ENCODE peak calls at places on chromosomes 2 and 18, in six cellular contexts. One of them, this sample, is unnamed.

GRCh38 chr2:222869252-222869560 is 8.4 kb downstream of the ACSL3 start:
- DNase-seq in HepG2: no peak
- DNase-seq in GM12891: no peak
- DNase-seq in K562: no peak
- DNase-seq in GM12878: no peak
- DNase-seq in H1: no peak
- DNase-seq in this sample: no peak

GRCh38 chr2:72915076-72915906 is 2.0 kb upstream of the EMX1 start:
- DNase-seq in HepG2: no peak
- DNase-seq in GM12891: no peak
- DNase-seq in K562: no peak
- DNase-seq in GM12878: no peak
- DNase-seq in H1: no peak
- DNase-seq in this sample: no peak

GRCh38 chr2:160584972-160585494 is 91.4 kb upstream of the RBMS1 start:
- DNase-seq in HepG2: no peak
- DNase-seq in GM12891: no peak
- DNase-seq in K562: no peak
- DNase-seq in GM12878: no peak
- DNase-seq in H1: no peak
- DNase-seq in this sample: no peak

GRCh38 chr18:61569176-61569892 is 236.1 kb downstream of the CDH20 start:
- DNase-seq in HepG2: no peak
- DNase-seq in GM12891: no peak
- DNase-seq in K562: no peak
- DNase-seq in GM12878: no peak
- DNase-seq in H1: no peak
- DNase-seq in this sample: no peak

GRCh38 chr2:42829556-42830510 is 37.5 kb upstream of the HAAO start:
- DNase-seq in HepG2: no peak
- DNase-seq in GM12891: no peak
- DNase-seq in K562: no peak
- DNase-seq in GM12878: no peak
- DNase-seq in H1: peak
- DNase-seq in this sample: no peak

GRCh38 chr2:147173186-147173575 is 671.6 kb upstream of the ACVR2A start:
- DNase-seq in HepG2: peak
- DNase-seq in GM12891: no peak
- DNase-seq in K562: no peak
- DNase-seq in GM12878: no peak
- DNase-seq in H1: no peak
- DNase-seq in this sample: no peak

GRCh38 chr2:55500025-55500424 is 19.5 kb upstream of the CFAP36 start:
- DNase-seq in HepG2: peak
- DNase-seq in GM12891: no peak
- DNase-seq in K562: no peak
- DNase-seq in GM12878: no peak
- DNase-seq in H1: no peak
- DNase-seq in this sample: no peak

GRCh38 chr2:60350791-60351190 is 202.7 kb downstream of the BCL11A start:
- DNase-seq in HepG2: no peak
- DNase-seq in GM12891: no peak
- DNase-seq in K562: no peak
- DNase-seq in GM12878: no peak
- DNase-seq in H1: no peak
- DNase-seq in this sample: no peak

GRCh38 chr2:61090386-61090921 is 24.8 kb downstream of the SANBR start:
- DNase-seq in HepG2: peak
- DNase-seq in GM12891: no peak
- DNase-seq in K562: no peak
- DNase-seq in GM12878: no peak
- DNase-seq in H1: no peak
- DNase-seq in this sample: no peak

GRCh38 chr2:161905389-161906046 is 168.5 kb downstream of the DPP4 start:
- DNase-seq in HepG2: peak
- DNase-seq in GM12891: no peak
- DNase-seq in K562: no peak
- DNase-seq in GM12878: peak
- DNase-seq in H1: no peak
- DNase-seq in this sample: no peak

GRCh38 chr2:4732560-4732959 is 959.6 kb upstream of the SOX11 start:
- DNase-seq in HepG2: no peak
- DNase-seq in GM12891: no peak
- DNase-seq in K562: no peak
- DNase-seq in GM12878: no peak
- DNase-seq in H1: no peak
- DNase-seq in this sample: no peak

GRCh38 chr2:9288233-9288632 is 81.6 kb downstream of the ASAP2 start:
- DNase-seq in HepG2: no peak
- DNase-seq in GM12891: no peak
- DNase-seq in K562: no peak
- DNase-seq in GM12878: no peak
- DNase-seq in H1: no peak
- DNase-seq in this sample: no peak

GRCh38 chr2:96408631-96409542 is 73.3 kb downstream of the NCAPH start:
- DNase-seq in HepG2: peak
- DNase-seq in GM12891: no peak
- DNase-seq in K562: no peak
- DNase-seq in GM12878: no peak
- DNase-seq in H1: no peak
- DNase-seq in this sample: no peak

GRCh38 chr2:11938196-11938595 is 191.8 kb downstream of the LPIN1 start:
- DNase-seq in HepG2: no peak
- DNase-seq in GM12891: no peak
- DNase-seq in K562: no peak
- DNase-seq in GM12878: no peak
- DNase-seq in H1: no peak
- DNase-seq in this sample: no peak

GRCh38 chr2:223700221-223700620 is 98.1 kb upstream of the SCG2 start:
- DNase-seq in HepG2: no peak
- DNase-seq in GM12891: no peak
- DNase-seq in K562: no peak
- DNase-seq in GM12878: no peak
- DNase-seq in H1: no peak
- DNase-seq in this sample: no peak

GRCh38 chr18:9753863-9754262 is 45.8 kb downstream of the RAB31 start:
- DNase-seq in HepG2: no peak
- DNase-seq in GM12891: no peak
- DNase-seq in K562: no peak
- DNase-seq in GM12878: no peak
- DNase-seq in H1: no peak
- DNase-seq in this sample: no peak

GRCh38 chr18:23635283-23636040 is 27.2 kb downstream of the ANKRD29 start:
- DNase-seq in HepG2: no peak
- DNase-seq in GM12891: no peak
- DNase-seq in K562: no peak
- DNase-seq in GM12878: no peak
- DNase-seq in H1: no peak
- DNase-seq in this sample: no peak

GRCh38 chr2:169849710-169850109 is 22.5 kb downstream of the UBR3 start:
- DNase-seq in HepG2: no peak
- DNase-seq in GM12891: no peak
- DNase-seq in K562: no peak
- DNase-seq in GM12878: no peak
- DNase-seq in H1: no peak
- DNase-seq in this sample: no peak

GRCh38 chr2:96470636-96471035 is 34.5 kb downstream of the NEURL3 start:
- DNase-seq in HepG2: no peak
- DNase-seq in GM12891: peak
- DNase-seq in K562: peak
- DNase-seq in GM12878: no peak
- DNase-seq in H1: peak
- DNase-seq in this sample: peak

GRCh38 chr2:110674620-110675555 is 3.0 kb downstream of the BUB1 start:
- DNase-seq in HepG2: no peak
- DNase-seq in GM12891: peak
- DNase-seq in K562: no peak
- DNase-seq in GM12878: peak
- DNase-seq in H1: no peak
- DNase-seq in this sample: peak

GRCh38 chr2:13745324-13745723 is 887.2 kb upstream of the LRATD1 start:
- DNase-seq in HepG2: peak
- DNase-seq in GM12891: no peak
- DNase-seq in K562: no peak
- DNase-seq in GM12878: no peak
- DNase-seq in H1: peak
- DNase-seq in this sample: no peak

GRCh38 chr2:171741189-171741588 is 53.9 kb downstream of the DYNC1I2 start:
- DNase-seq in HepG2: no peak
- DNase-seq in GM12891: no peak
- DNase-seq in K562: no peak
- DNase-seq in GM12878: peak
- DNase-seq in H1: no peak
- DNase-seq in this sample: no peak

GRCh38 chr18:62060820-62061219 is 126.0 kb downstream of the PIGN start:
- DNase-seq in HepG2: no peak
- DNase-seq in GM12891: no peak
- DNase-seq in K562: no peak
- DNase-seq in GM12878: no peak
- DNase-seq in H1: no peak
- DNase-seq in this sample: no peak

GRCh38 chr18:57107141-57107832 is 39.6 kb upstream of the BOD1L2 start:
- DNase-seq in HepG2: peak
- DNase-seq in GM12891: no peak
- DNase-seq in K562: peak
- DNase-seq in GM12878: no peak
- DNase-seq in H1: no peak
- DNase-seq in this sample: no peak

GRCh38 chr2:2325538-2325937 is 5.5 kb downstream of the MYT1L start:
- DNase-seq in HepG2: no peak
- DNase-seq in GM12891: no peak
- DNase-seq in K562: no peak
- DNase-seq in GM12878: no peak
- DNase-seq in H1: no peak
- DNase-seq in this sample: no peak

GRCh38 chr2:204948822-204949221 is 403.5 kb downstream of the PARD3B start:
- DNase-seq in HepG2: no peak
- DNase-seq in GM12891: no peak
- DNase-seq in K562: no peak
- DNase-seq in GM12878: no peak
- DNase-seq in H1: no peak
- DNase-seq in this sample: no peak

GRCh38 chr2:64838817-64839216 is 150.4 kb upstream of the SLC1A4 start:
- DNase-seq in HepG2: no peak
- DNase-seq in GM12891: no peak
- DNase-seq in K562: no peak
- DNase-seq in GM12878: no peak
- DNase-seq in H1: no peak
- DNase-seq in this sample: no peak
- TF ChIP-seq POLR2AphosphoS5 in HepG2: no peak
- TF ChIP-seq POLR2AphosphoS5 in GM12891: no peak
- TF ChIP-seq POLR2AphosphoS5 in K562: no peak
- TF ChIP-seq POLR2AphosphoS5 in GM12878: no peak
- TF ChIP-seq POLR2AphosphoS5 in H1: no peak
- TF ChIP-seq POLR2AphosphoS5 in this sample: no peak

GRCh38 chr18:33757037-33757436 is 179.0 kb downstream of the ASXL3 start:
- DNase-seq in HepG2: no peak
- DNase-seq in GM12891: no peak
- DNase-seq in K562: no peak
- DNase-seq in GM12878: no peak
- DNase-seq in H1: no peak
- DNase-seq in this sample: no peak
- TF ChIP-seq TAF1 in HepG2: no peak
- TF ChIP-seq TAF1 in GM12891: no peak
- TF ChIP-seq TAF1 in K562: no peak
- TF ChIP-seq TAF1 in GM12878: no peak
- TF ChIP-seq TAF1 in H1: no peak
- TF ChIP-seq TAF1 in this sample: no peak

GRCh38 chr18:58671122-58671940 is at the start of gene MALT1:
- DNase-seq in HepG2: peak
- DNase-seq in GM12891: peak
- DNase-seq in K562: peak
- DNase-seq in GM12878: peak
- DNase-seq in H1: peak
- DNase-seq in this sample: peak
- TF ChIP-seq POLR2A in HepG2: peak
- TF ChIP-seq POLR2A in GM12891: peak
- TF ChIP-seq POLR2A in K562: no peak
- TF ChIP-seq POLR2A in GM12878: peak
- TF ChIP-seq POLR2A in H1: peak
- TF ChIP-seq POLR2A in this sample: peak

GRCh38 chr2:39491653-39492052 is 54.6 kb upstream of the MAP4K3 start:
- DNase-seq in HepG2: no peak
- DNase-seq in GM12891: no peak
- DNase-seq in K562: no peak
- DNase-seq in GM12878: no peak
- DNase-seq in H1: no peak
- DNase-seq in this sample: no peak

GRCh38 chr2:39492701-39493100 is 55.6 kb upstream of the MAP4K3 start:
- DNase-seq in HepG2: no peak
- DNase-seq in GM12891: no peak
- DNase-seq in K562: no peak
- DNase-seq in GM12878: no peak
- DNase-seq in H1: no peak
- DNase-seq in this sample: no peak

GRCh38 chr2:39494784-39495251 is 57.7 kb upstream of the MAP4K3 start:
- DNase-seq in HepG2: no peak
- DNase-seq in GM12891: no peak
- DNase-seq in K562: no peak
- DNase-seq in GM12878: peak
- DNase-seq in H1: no peak
- DNase-seq in this sample: no peak

GRCh38 chr2:39490586-39490985 is 53.5 kb upstream of the MAP4K3 start:
- DNase-seq in HepG2: no peak
- DNase-seq in GM12891: no peak
- DNase-seq in K562: no peak
- DNase-seq in GM12878: no peak
- DNase-seq in H1: no peak
- DNase-seq in this sample: no peak

DNA sequence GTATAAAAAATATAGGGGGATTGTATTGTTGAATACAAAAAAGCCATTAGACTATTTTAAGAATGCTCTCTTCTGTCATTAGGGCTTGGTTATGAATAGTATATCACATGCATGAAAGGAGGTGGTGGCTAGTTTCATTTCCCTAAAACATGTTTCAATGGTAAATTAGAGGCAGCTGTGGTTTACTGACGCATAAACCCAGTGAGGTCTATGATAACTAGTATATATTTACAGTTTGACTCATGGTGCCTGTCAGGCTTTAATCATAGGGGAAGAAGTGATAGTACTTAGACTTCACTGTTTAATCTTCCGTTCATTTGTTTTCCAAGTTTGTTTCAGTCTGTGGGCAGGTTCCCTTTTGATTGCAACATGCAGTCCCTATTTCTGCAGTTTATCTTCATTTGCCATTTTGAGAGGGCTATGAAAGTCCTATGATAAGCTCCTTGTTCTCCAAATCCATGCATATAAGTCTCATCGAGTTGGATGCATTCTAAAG is 55.1 kb upstream of the MAP4K3 start:
- DNase-seq in HepG2: peak
- DNase-seq in GM12891: peak
- DNase-seq in K562: no peak
- DNase-seq in GM12878: peak
- DNase-seq in H1: no peak
- DNase-seq in this sample: peak
- TF ChIP-seq POLR2AphosphoS5 in HepG2: no peak
- TF ChIP-seq POLR2AphosphoS5 in GM12891: no peak
- TF ChIP-seq POLR2AphosphoS5 in K562: no peak
- TF ChIP-seq POLR2AphosphoS5 in GM12878: no peak
- TF ChIP-seq POLR2AphosphoS5 in H1: no peak
- TF ChIP-seq POLR2AphosphoS5 in this sample: no peak